ENCODE peak calls at places on chromosomes 4 and X, in nine cellular contexts. N is stimulated activated CD8-positive, alpha-beta memory T cell treated with anti-CD3 and anti-CD28 coated beads, Interleukin-4, amount 100 ng/mL, for 4 hours; J is RPMI7951; O is activated naive CD4-positive, alpha-beta T cell; D is lower lobe of right lung; S is globus pallidus; F is ovary; E is substantia nigra; R is H9. K is an unnamed sample.

GRCh38 chrX:48695524-48695875 is 1.0 kb upstream of the SUV39H1 start:
- DNase-seq in N (no peak), F (no peak), J (peak), R (no peak), D (no peak), S (no peak), E (no peak), O (no peak), K (no peak)

GRCh38 chr4:140102406-140102805 is 51.6 kb downstream of the MAML3 start:
- DNase-seq in E (no peak), J (peak), F (no peak), R (no peak), S (no peak), D (no peak), O (no peak), N (no peak), K (no peak)

GRCh38 chr4:3513807-3514206 is 18.4 kb downstream of the LRPAP1 start:
- DNase-seq in N (no peak), R (no peak), E (no peak), F (no peak), J (no peak), O (no peak), D (peak), S (no peak), K (no peak)

GRCh38 chrX:24506082-24506481 is 41.0 kb downstream of the PDK3 start:
- DNase-seq in E (no peak), F (no peak), N (no peak), O (no peak), J (peak), S (no peak), D (no peak), R (no peak), K (no peak)

GRCh38 chrX:96182366-96182765 is 502.3 kb upstream of the DIAPH2 start:
- DNase-seq in D (no peak), N (no peak), O (no peak), F (no peak), J (peak), S (no peak), R (peak), E (no peak), K (peak)

GRCh38 chrX:20352504-20352903 is 85.8 kb upstream of the RPS6KA3 start:
- DNase-seq in O (no peak), E (no peak), R (no peak), D (no peak), J (no peak), N (no peak), F (no peak), S (no peak), K (no peak)

GRCh38 chr4:33381806-33382205 is 2661.6 kb downstream of the PCDH7 start:
- DNase-seq in R (no peak), J (no peak), E (no peak), O (no peak), S (no peak), N (no peak), D (no peak), F (no peak), K (no peak)

GRCh38 chrX:38861489-38861888 is 60.2 kb downstream of the MID1IP1 start:
- DNase-seq in E (no peak), J (no peak), R (no peak), N (no peak), O (no peak), S (no peak), F (no peak), D (no peak), K (no peak)

GRCh38 chrX:10146350-10146749 is 10.4 kb upstream of the CLCN4 start:
- DNase-seq in J (no peak), D (no peak), N (no peak), S (no peak), F (no peak), E (no peak), R (no peak), O (no peak), K (no peak)

GRCh38 chrX:149916745-149917392 is 12.5 kb upstream of the HSFX4 start:
- DNase-seq in J (no peak), D (no peak), R (no peak), N (no peak), E (no peak), S (no peak), O (no peak), F (no peak), K (no peak)

GRCh38 chr4:88728146-88728545 is 30.5 kb upstream of the NAP1L5 start:
- DNase-seq in O (no peak), E (peak), F (no peak), N (no peak), S (no peak), R (no peak), J (no peak), D (no peak), K (no peak)

GRCh38 chrX:15873566-15873965 is 19.0 kb upstream of the AP1S2 start:
- DNase-seq in S (no peak), E (no peak), D (no peak), R (no peak), N (no peak), J (peak), O (no peak), F (no peak), K (peak)

GRCh38 chr4:137421796-137422195 is 110.5 kb downstream of the PCDH18 start:
- DNase-seq in O (no peak), J (peak), S (no peak), N (no peak), D (no peak), E (no peak), F (no peak), R (no peak), K (no peak)

GRCh38 chrX:131783555-131784338 is 239.4 kb upstream of the STK26 start:
- DNase-seq in O (peak), F (peak), R (no peak), J (no peak), E (peak), S (no peak), N (no peak), D (no peak), K (no peak)

GRCh38 chrX:136850441-136851175 is 29.9 kb downstream of the RBMX start:
- DNase-seq in O (no peak), J (no peak), E (no peak), S (peak), N (no peak), D (no peak), R (no peak), F (no peak), K (no peak)

GRCh38 chr4:15888515-15888914 is 50.0 kb downstream of the FGFBP1 start:
- DNase-seq in R (no peak), F (no peak), O (no peak), N (no peak), D (no peak), S (no peak), J (no peak), E (no peak), K (no peak)

GRCh38 chr4:148854203-148854602 is 412.0 kb upstream of the NR3C2 start:
- DNase-seq in O (no peak), R (no peak), E (no peak), F (no peak), D (no peak), J (no peak), S (no peak), N (no peak), K (no peak)

GRCh38 chr4:155552180-155552579 is 114.5 kb upstream of the GUCY1A1 start:
- DNase-seq in O (no peak), D (no peak), N (no peak), R (peak), S (no peak), F (no peak), J (peak), E (no peak), K (no peak)

GRCh38 chr4:176792348-176793059 is at the start of gene VEGFC:
- DNase-seq in O (no peak), J (peak), F (peak), R (peak), D (peak), S (peak), E (peak), N (no peak), K (peak)

GRCh38 chr4:26033389-26033788 is 119.4 kb downstream of the SMIM20 start:
- DNase-seq in F (no peak), S (no peak), D (no peak), O (no peak), E (no peak), R (no peak), N (no peak), J (no peak), K (no peak)

GRCh38 chr4:19983072-19983471 is 268.6 kb upstream of the SLIT2 start:
- DNase-seq in J (peak), D (no peak), F (no peak), O (no peak), E (no peak), N (no peak), S (no peak), R (no peak), K (no peak)